ENCODE peak calls at places on chromosomes 4 and X, in five cellular contexts. J is GM23338, U is HepG2, D is SK-N-SH, T is GM12878. S is an unnamed sample.

GRCh38 chr4:65968873-65969272 is 298.6 kb upstream of the EPHA5 start:
- DNase-seq in T (no peak), D (no peak), J (no peak), U (peak), S (no peak)

GRCh38 chr4:105145913-105146285 is 777 bp upstream of the TET2 start:
- DNase-seq in U (no peak), J (peak), D (no peak), T (no peak), S (peak)

GRCh38 chr4:178681871-178682270 is 1239.6 kb upstream of the AGA start:
- DNase-seq in J (no peak), U (no peak), T (no peak), D (no peak), S (no peak)

GRCh38 chrX:106246511-106246910 is 78.4 kb downstream of the PWWP3B start:
- DNase-seq in J (no peak), U (no peak), D (no peak), T (no peak), S (no peak)

GRCh38 chr4:79476196-79476595 is 68.2 kb upstream of the GK2 start:
- DNase-seq in D (no peak), T (no peak), U (no peak), J (no peak), S (no peak)

GRCh38 chr4:89277412-89277811 is 30.2 kb downstream of the GPRIN3 start:
- DNase-seq in T (no peak), U (no peak), D (no peak), J (no peak), S (no peak)

GRCh38 chr4:119210760-119211159 is 1.8 kb upstream of the USP53 start:
- DNase-seq in T (no peak), D (no peak), J (no peak), U (no peak), S (no peak)

GRCh38 chrX:53918697-53919096 is 125.6 kb downstream of the PHF8 start:
- DNase-seq in D (no peak), J (no peak), U (no peak), T (no peak), S (no peak)

GRCh38 chr4:6331018-6331417 is 61.4 kb downstream of the WFS1 start:
- DNase-seq in T (no peak), J (peak), U (peak), D (no peak), S (peak)

GRCh38 chrX:2629316-2630168 is 61.6 kb upstream of the CD99 start:
- DNase-seq in D (no peak), U (peak), J (no peak), T (no peak), S (peak)

GRCh38 chr4:127410201-127410600 is 222.6 kb upstream of the INTU start:
- DNase-seq in U (no peak), T (no peak), D (no peak), J (no peak), S (no peak)

GRCh38 chr4:169037491-169037890 is 27.4 kb upstream of the CBR4 start:
- DNase-seq in D (no peak), J (no peak), U (no peak), T (no peak), S (no peak)

GRCh38 chr4:2441393-2442174 is 22.8 kb downstream of the CFAP99 start:
- DNase-seq in J (peak), D (peak), U (peak), T (peak), S (no peak)

GRCh38 chr4:88659061-88659889 is 38.4 kb downstream of the NAP1L5 start:
- DNase-seq in U (peak), T (peak), D (peak), J (peak), S (peak)

GRCh38 chr4:150934022-150934421 is 81.1 kb downstream of the LRBA start:
- DNase-seq in U (no peak), T (no peak), J (no peak), D (no peak), S (no peak)

GRCh38 chr4:165580379-165580905 is 201.6 kb downstream of the CPE start:
- DNase-seq in U (no peak), J (no peak), D (no peak), T (no peak), S (no peak)

GRCh38 chr4:118173956-118174355 is 139.7 kb downstream of the NDST3 start:
- DNase-seq in T (no peak), D (no peak), U (no peak), J (no peak), S (no peak)

GRCh38 chr4:102869569-102870227 is 906 bp downstream of the CISD2 start:
- DNase-seq in J (peak), U (no peak), D (no peak), T (no peak), S (no peak)

GRCh38 chr4:20317424-20317985 is 65.8 kb downstream of the SLIT2 start:
- DNase-seq in J (no peak), U (no peak), T (no peak), D (no peak), S (no peak)

GRCh38 chr4:20444599-20445337 is 193.1 kb downstream of the SLIT2 start:
- DNase-seq in T (no peak), D (peak), U (no peak), J (no peak), S (no peak)

GRCh38 chr4:80192937-80193336 is 4.4 kb upstream of the PRDM8 start:
- DNase-seq in D (no peak), T (no peak), J (no peak), U (no peak), S (no peak)

GRCh38 chr4:168840386-168840763 is 169.7 kb downstream of the CBR4 start:
- DNase-seq in U (no peak), D (no peak), J (no peak), T (no peak), S (no peak)

GRCh38 chr4:109803924-109804571 is 2.2 kb upstream of the CFI start:
- DNase-seq in T (peak), J (peak), D (peak), U (peak), S (peak)

GRCh38 chr4:19999775-20000414 is 251.8 kb upstream of the SLIT2 start:
- DNase-seq in J (no peak), D (peak), U (no peak), T (no peak), S (no peak)

GRCh38 chr4:77418333-77418732 is 187.3 kb upstream of the CXCL13 start:
- DNase-seq in D (peak), J (peak), T (no peak), U (no peak), S (no peak)

GRCh38 chr4:3880595-3881120 is 114.5 kb downstream of the ADRA2C start:
- DNase-seq in D (peak), J (peak), U (peak), T (no peak), S (peak)

GRCh38 chr4:10096201-10096975 is 20.2 kb downstream of the WDR1 start:
- DNase-seq in D (no peak), U (no peak), J (no peak), T (peak), S (peak)

GRCh38 chr4:123659759-123660158 is 263.2 kb downstream of the SPRY1 start:
- DNase-seq in D (no peak), U (peak), T (no peak), J (peak), S (no peak)
- TF ChIP-seq CTCF in D (peak), U (peak), T (peak), J (peak), S (peak)

GRCh38 chr4:70724463-70724862 is 2.7 kb downstream of the RUFY3 start:
- DNase-seq in J (no peak), T (no peak), U (no peak), D (no peak), S (no peak)

GRCh38 chr4:70722199-70722791 is 531 bp downstream of the RUFY3 start:
- DNase-seq in J (no peak), U (no peak), T (no peak), D (peak), S (no peak)

GRCh38 chr4:70725633-70726032 is 3.9 kb downstream of the RUFY3 start:
- DNase-seq in U (no peak), D (no peak), T (no peak), J (no peak), S (no peak)

GRCh38 chr4:70718811-70719604 is 2.8 kb upstream of the RUFY3 start:
- DNase-seq in J (no peak), U (no peak), D (no peak), T (no peak), S (no peak)

GRCh38 chr4:70721747-70722146 is at the start of gene RUFY3:
- DNase-seq in D (peak), J (peak), U (no peak), T (no peak), S (no peak)
- TF ChIP-seq POLR2AphosphoS5 in D (peak), J (no peak), U (no peak), T (no peak), S (no peak)

GRCh38 chrX:39065051-39065871 is 264.0 kb downstream of the MID1IP1 start:
- DNase-seq in J (peak), U (no peak), D (no peak), T (no peak), S (no peak)
- TF ChIP-seq REST in J (no peak), U (no peak), D (no peak), T (no peak), S (no peak)

GRCh38 chr4:138522366-138522765 is 280.2 kb upstream of the SLC7A11 start:
- DNase-seq in J (peak), T (no peak), U (peak), D (no peak), S (peak)
- TF ChIP-seq CTCF in J (peak), T (peak), U (peak), D (peak), S (no peak)

GRCh38 chrX:149940015-149940716 is 1.9 kb upstream of the EOLA2 start:
- DNase-seq in J (peak), U (peak), D (peak), T (peak), S (peak)

GRCh38 chrX:149937881-149938426 is 337 bp downstream of the EOLA2 start:
- DNase-seq in T (no peak), J (peak), D (no peak), U (no peak), S (no peak)

GRCh38 chrX:149938427-149939270 is at the start of gene EOLA2:
- DNase-seq in J (peak), U (peak), D (peak), T (peak), S (peak)

DNA sequence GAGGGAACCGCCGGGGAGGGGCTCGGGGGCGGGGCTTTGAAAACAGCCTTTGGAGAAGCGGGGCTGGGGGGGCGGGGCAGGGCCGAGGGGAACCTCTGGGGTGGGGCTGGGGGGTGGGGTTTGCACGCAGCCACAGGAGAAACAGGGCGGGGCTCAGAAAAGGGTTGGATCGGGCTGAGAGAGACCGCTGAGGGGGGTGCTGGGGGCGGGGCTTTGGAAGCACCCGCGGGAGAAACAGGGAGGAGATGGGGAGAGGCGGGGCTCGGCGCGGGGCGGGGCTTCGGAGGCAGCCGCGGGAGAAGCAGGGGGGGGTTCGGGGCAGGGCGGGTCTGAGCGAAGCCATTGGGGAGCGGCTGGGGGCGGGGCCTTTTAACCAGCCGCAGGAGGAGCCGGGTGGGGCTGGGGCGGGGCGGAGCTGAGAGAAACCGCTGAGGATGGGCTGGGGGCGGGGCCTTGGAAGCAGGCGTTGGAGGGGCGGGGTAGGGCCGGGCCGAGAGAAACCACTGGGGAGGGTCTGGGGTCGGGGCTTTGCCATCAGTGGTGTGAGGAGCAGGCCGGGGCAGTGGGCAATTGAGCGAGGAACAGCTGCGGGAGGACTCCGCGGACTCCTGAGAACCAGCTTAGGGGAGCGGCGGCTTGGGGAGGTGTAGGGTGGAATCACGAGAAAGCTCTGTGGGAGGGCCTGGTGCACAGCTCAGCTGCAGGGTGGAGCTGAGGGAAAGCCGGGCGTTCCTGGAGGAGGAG is 1.2 kb upstream of the EOLA2 start:
- DNase-seq in D (peak), T (peak), U (peak), J (peak), S (peak)
- TF ChIP-seq POLR2AphosphoS5 in D (peak), T (no peak), U (no peak), J (no peak), S (no peak)

GRCh38 chr4:53706422-53707032 is 115.2 kb upstream of the LNX1 start:
- DNase-seq in D (peak), T (peak), J (peak), U (peak), S (no peak)
- TF ChIP-seq REST in D (no peak), T (no peak), J (no peak), U (no peak), S (no peak)

DNA sequence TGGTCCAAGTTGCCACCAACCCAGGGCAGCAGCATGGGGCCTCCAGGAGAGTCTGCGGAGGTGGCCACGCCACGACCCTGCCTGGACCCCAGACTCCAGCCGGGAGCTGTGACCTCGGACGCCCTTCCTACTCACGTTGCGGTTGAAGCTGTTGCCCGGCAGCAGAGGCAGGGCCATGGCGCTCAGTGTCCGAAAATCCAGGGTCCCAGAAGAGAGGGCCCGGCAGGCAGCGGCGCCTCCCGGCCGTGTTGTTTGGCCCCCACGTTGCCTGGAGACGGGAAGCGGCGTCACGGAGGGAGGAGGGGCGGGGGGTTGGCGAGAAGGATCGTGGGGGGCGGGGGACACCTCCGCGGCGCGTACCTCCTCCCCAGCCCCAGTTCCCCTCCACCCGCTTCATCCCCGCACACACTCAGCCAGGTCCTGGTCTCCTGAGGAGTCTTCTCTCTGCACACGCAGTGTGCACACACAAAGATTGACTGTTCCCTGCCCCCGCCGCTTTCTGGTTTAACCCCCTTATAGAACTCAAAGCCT is at the start of gene EFHC2:
- DNase-seq in D (peak), J (peak), U (no peak), T (no peak), S (peak)
- TF ChIP-seq CTCF in D (no peak), J (no peak), U (no peak), T (no peak), S (no peak)

GRCh38 chr4:185344743-185345538 is 50.8 kb downstream of the LRP2BP start:
- DNase-seq in T (peak), D (no peak), J (no peak), U (no peak), S (no peak)
- TF ChIP-seq POLR2AphosphoS5 in T (peak), D (no peak), J (no peak), U (no peak), S (no peak)

GRCh38 chrX:17546356-17546755 is 171.4 kb downstream of the NHS start:
- DNase-seq in T (no peak), J (no peak), U (no peak), D (no peak), S (no peak)

GRCh38 chrX:17544831-17545230 is 169.8 kb downstream of the NHS start:
- DNase-seq in T (no peak), D (no peak), U (peak), J (no peak), S (no peak)

GRCh38 chrX:17550011-17550410 is 175.0 kb downstream of the NHS start:
- DNase-seq in U (no peak), J (no peak), D (no peak), T (no peak), S (no peak)

GRCh38 chrX:17549005-17549685 is 174.1 kb downstream of the NHS start:
- DNase-seq in T (no peak), U (no peak), J (no peak), D (no peak), S (no peak)

GRCh38 chrX:17547658-17548057 is 172.7 kb downstream of the NHS start:
- DNase-seq in U (peak), D (no peak), J (no peak), T (peak), S (peak)
- TF ChIP-seq REST in U (no peak), D (no peak), J (no peak), T (no peak), S (no peak)

DNA sequence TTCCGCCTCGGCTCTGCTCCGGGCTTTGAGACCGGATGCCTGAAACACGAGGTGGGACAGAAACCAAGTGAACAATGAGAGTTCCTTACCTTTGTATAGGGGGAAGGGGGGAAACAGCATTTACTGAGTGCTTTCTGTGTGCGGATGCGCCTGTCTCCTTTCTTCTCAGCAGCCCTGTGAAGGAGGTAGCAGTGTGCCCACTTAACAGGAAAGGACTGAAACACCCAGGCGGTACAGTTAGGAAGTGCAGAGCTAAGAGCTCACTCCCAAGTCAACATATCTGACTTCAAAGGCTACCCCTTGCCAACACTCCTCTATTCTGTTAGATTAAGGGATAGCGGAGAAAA is 43.1 kb upstream of the TMSB15B start:
- DNase-seq in T (no peak), D (no peak), U (no peak), J (no peak), S (no peak)
- TF ChIP-seq CTCF in T (peak), D (peak), U (no peak), J (no peak), S (no peak)

S was measured in HL-60.